ENCODE peak calls at places on chromosome 1, in ten cellular contexts. X is A172, D is iPS DF 6.9, N is anterior cingulate cortex, Z is smooth muscle cell of the brain vasculature, L is HTR-8/SVneo, U is Daoy, V is non-pigmented ciliary epithelial cell, G is tibial nerve, B is heart left ventricle. E is an unnamed sample.

GRCh38 chr1:193658711-193659110 is 472.3 kb upstream of the B3GALT2 start:
- DNase-seq in N (no peak), B (no peak), U (no peak), X (no peak), G (no peak), Z (no peak), V (no peak), D (no peak), L (no peak), E (no peak)

GRCh38 chr1:162033445-162033844 is 9.8 kb upstream of the OLFML2B start:
- DNase-seq in Z (no peak), B (peak; percentile 35), U (no peak), G (no peak), X (no peak), D (no peak), L (no peak), V (no peak), N (peak; percentile 15), E (no peak)

GRCh38 chr1:225745231-225745630 is 32.4 kb upstream of the SRP9 start:
- DNase-seq in U (no peak), Z (no peak), B (no peak), V (no peak), G (no peak), D (no peak), N (no peak), L (no peak), X (no peak), E (no peak)

GRCh38 chr1:25997759-25998074 is at the start of gene PAFAH2:
- DNase-seq in U (no peak), X (no peak), Z (no peak), G (no peak), B (peak; percentile 24), N (no peak), D (no peak), L (no peak), V (no peak), E (no peak)

GRCh38 chr1:8356256-8357209 is 38.6 kb downstream of the SLC45A1 start:
- DNase-seq in N (no peak), G (no peak), Z (no peak), X (no peak), L (no peak), B (peak; percentile 12), D (no peak), U (no peak), V (no peak), E (no peak)

GRCh38 chr1:105909811-105910210 is 1146.7 kb upstream of the PRMT6 start:
- DNase-seq in V (no peak), G (no peak), Z (no peak), X (no peak), D (peak; percentile 4), B (no peak), L (no peak), N (no peak), U (no peak), E (no peak)

GRCh38 chr1:63602629-63603028 is 9.4 kb downstream of the PGM1 start:
- DNase-seq in Z (no peak), G (no peak), L (no peak), X (no peak), V (no peak), D (no peak), N (no peak), B (no peak), U (no peak), E (no peak)

GRCh38 chr1:230977781-230978490 is 725 bp downstream of the TTC13 start:
- DNase-seq in U (peak; percentile 32), B (peak; percentile 27), V (no peak), X (peak; percentile 29), Z (no peak), D (no peak), L (peak; percentile 17), N (no peak), G (no peak), E (no peak)

GRCh38 chr1:71285529-71285928 is 204.7 kb upstream of the ZRANB2 start:
- DNase-seq in Z (no peak), G (no peak), B (no peak), V (no peak), N (no peak), U (no peak), L (no peak), X (no peak), D (no peak), E (peak; percentile 60)

GRCh38 chr1:2808831-2809605 is 7.5 kb upstream of the TTC34 start:
- DNase-seq in L (no peak), X (no peak), D (no peak), B (no peak), N (no peak), V (no peak), G (no peak), Z (no peak), U (no peak), E (no peak)